ENCODE peak calls at places on chromosomes 4 and X, in four cellular contexts. A, E, I and W are unnamed samples.

GRCh38 chrX:38192007-38192625 is 28.6 kb downstream of the SRPX start:
- DNase-seq in E (no peak), I (peak), A (peak), W (peak)

GRCh38 chrX:133323450-133323849 is 91.8 kb downstream of the GPC4 start:
- DNase-seq in I (no peak), E (no peak), A (no peak), W (no peak)

GRCh38 chrX:20267924-20268701 is 1.4 kb upstream of the RPS6KA3 start:
- DNase-seq in A (no peak), E (no peak), I (peak), W (peak)

GRCh38 chr4:77158487-77158861 is 1.5 kb downstream of the CCNG2 start:
- DNase-seq in I (no peak), A (peak), E (no peak), W (no peak)

GRCh38 chr4:124111922-124112321 is 600.6 kb downstream of the ANKRD50 start:
- DNase-seq in I (peak), A (no peak), E (peak), W (no peak)

GRCh38 chrX:1074755-1075154 is 137.7 kb downstream of the CRLF2 start:
- DNase-seq in A (no peak), I (no peak), E (no peak), W (no peak)

GRCh38 chr4:88244821-88245579 is 39.4 kb downstream of the PPM1K start:
- DNase-seq in E (no peak), A (no peak), I (no peak), W (no peak)

GRCh38 chrX:118975831-118976598 is 1.6 kb downstream of the LONRF3 start:
- DNase-seq in I (peak), E (no peak), A (peak), W (peak)

GRCh38 chr4:147518846-147519767 is 38.2 kb downstream of the EDNRA start:
- DNase-seq in E (no peak), A (peak), I (peak), W (peak)

GRCh38 chr4:136934601-136935000 is 597.7 kb downstream of the PCDH18 start:
- DNase-seq in E (no peak), A (no peak), I (no peak), W (no peak)

GRCh38 chr4:55880652-55881280 is 27.3 kb downstream of the EXOC1 start:
- DNase-seq in E (no peak), I (no peak), A (no peak), W (no peak)

GRCh38 chr4:13640149-13640671 is 12.7 kb upstream of the BOD1L1 start:
- DNase-seq in E (peak), I (no peak), A (no peak), W (peak)

GRCh38 chr4:7842384-7843279 is 97.0 kb downstream of the AFAP1 start:
- DNase-seq in A (no peak), E (no peak), I (no peak), W (no peak)

GRCh38 chr4:94479358-94480141 is 27.8 kb downstream of the PDLIM5 start:
- DNase-seq in A (no peak), E (no peak), I (no peak), W (no peak)

GRCh38 chrX:69285881-69286545 is 120.8 kb upstream of the PJA1 start:
- DNase-seq in A (peak), I (peak), E (no peak), W (peak)

GRCh38 chr4:145816091-145816490 is 122.5 kb downstream of the ZNF827 start:
- DNase-seq in E (no peak), I (no peak), A (no peak), W (no peak)

GRCh38 chr4:2248821-2249261 is 6.9 kb upstream of the HAUS3 start:
- DNase-seq in I (peak), A (no peak), E (no peak), W (no peak)

GRCh38 chr4:38078590-38079381 is 118.6 kb downstream of the PTTG2 start:
- DNase-seq in A (no peak), I (no peak), E (no peak), W (no peak)
- TF ChIP-seq TEAD4 in A (no peak), I (no peak), E (no peak), W (no peak)

DNA sequence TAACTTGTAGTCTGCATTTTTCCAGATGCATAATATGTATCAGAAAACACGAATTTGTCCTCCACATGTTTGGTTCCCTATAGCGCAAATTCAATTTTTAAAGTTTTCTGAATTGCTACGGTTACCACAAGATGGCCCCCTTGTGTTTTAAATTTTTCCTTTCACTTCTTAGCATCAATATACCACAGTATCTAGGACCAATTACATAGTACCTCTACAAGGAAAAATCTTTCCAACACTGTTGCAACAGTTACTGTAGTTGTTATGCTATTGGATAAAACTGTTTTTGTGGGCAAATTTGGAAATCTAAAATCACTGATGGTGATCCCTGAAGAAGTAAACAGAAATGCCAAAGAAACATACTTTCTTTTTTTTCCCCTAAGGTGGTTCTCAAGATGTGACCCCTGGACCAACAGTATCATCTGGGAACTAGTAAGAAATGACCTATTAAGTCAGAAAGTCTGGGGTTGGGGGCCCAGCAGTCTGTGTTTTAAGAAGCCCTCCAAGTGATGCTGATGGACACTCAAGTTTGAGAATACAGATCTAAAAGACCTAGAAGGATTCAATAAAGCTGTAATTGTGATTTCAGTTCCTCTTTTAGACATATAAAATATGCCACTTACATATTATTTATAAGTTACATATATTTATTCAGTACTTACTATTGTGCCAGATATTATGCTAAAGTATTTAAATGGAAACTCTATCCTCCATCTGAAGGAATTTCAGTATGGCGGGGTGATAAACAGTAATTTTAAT is 3.1 kb downstream of the ZGRF1 start:
- DNase-seq in A (no peak), E (no peak), I (peak), W (no peak)
- TF ChIP-seq TEAD4 in A (no peak), E (no peak), I (no peak), W (no peak)

GRCh38 chr4:130336585-130337217 is 1240.7 kb downstream of the C4orf33 start:
- DNase-seq in I (peak), A (no peak), E (no peak), W (no peak)
- TF ChIP-seq TEAD4 in I (no peak), A (no peak), E (no peak), W (no peak)

DNA sequence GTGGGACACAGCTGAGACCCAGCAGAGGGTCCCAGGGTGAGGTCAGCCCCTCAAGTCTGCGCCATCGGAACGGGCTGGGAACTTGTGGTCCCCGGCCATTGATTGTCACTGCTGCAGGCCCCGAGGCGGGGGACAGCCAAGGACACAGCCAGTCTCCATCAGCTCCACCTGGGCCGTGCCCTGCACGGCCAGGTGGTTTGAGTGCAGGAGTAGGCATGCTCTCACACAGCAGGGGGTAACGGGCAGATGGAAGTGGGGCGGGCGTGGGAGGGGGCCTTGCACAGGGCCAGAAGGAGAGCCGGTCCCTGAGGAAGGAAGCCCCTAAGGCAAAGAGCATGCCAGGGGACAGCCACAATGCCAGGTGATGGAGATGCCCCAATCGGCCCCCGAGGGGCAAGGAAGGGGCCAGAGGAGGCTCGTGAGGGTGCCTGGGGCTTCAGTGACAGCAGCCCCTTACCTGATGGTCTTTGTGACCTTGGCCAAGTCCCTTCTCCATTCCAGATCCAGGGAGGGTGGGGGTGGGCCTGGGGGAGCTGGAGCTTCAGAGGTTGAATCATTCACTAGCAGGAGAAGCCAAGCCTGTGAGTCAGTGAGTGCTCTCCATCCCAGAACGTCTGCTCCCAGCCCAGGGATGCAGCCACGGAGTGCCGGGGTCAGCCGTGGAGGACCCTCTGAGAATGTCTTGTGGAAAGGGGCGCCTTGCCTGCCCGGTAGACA is 2.3 kb downstream of the ATP2B3 start:
- DNase-seq in A (no peak), I (no peak), E (no peak), W (no peak)
- TF ChIP-seq TEAD4 in A (no peak), I (no peak), E (no peak), W (no peak)

GRCh38 chr4:151169900-151170299 is 70.5 kb downstream of the RPS3A start:
- DNase-seq in I (peak), E (no peak), A (no peak), W (no peak)

GRCh38 chr4:151167561-151167960 is 68.1 kb downstream of the RPS3A start:
- DNase-seq in I (no peak), E (no peak), A (no peak), W (peak)

GRCh38 chr4:151165205-151166000 is 66.0 kb downstream of the RPS3A start:
- DNase-seq in A (no peak), E (no peak), I (no peak), W (no peak)

GRCh38 chr4:151166662-151167061 is 67.2 kb downstream of the RPS3A start:
- DNase-seq in A (no peak), E (no peak), I (peak), W (no peak)

DNA sequence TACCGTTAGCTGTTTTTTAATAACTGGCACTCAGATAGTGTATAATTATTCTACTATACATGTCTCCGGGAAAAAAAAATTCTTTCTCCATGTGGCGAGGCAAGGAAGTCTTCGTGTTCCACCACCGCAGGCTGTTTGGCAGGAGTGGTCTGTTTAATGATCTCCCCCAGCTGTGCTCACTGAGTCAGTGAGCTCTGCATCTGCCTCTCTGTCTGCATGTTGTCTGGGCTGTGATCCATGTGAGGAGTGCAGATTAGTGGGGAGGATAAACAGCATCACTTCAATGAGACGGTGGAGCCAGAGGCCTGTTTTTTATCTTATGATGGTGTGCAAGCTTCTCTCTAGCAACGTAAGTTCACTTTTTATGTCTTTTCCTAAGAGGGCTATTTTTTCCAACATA is 69.8 kb downstream of the RPS3A start:
- DNase-seq in I (peak), A (no peak), E (no peak), W (no peak)
- TF ChIP-seq TEAD4 in I (no peak), A (no peak), E (no peak), W (no peak)

GRCh38 chr4:92186239-92186638 is 117.5 kb upstream of the GRID2 start:
- DNase-seq in E (no peak), I (no peak), A (peak), W (no peak)
- TF ChIP-seq TEAD4 in E (no peak), I (no peak), A (no peak), W (no peak)

DNA sequence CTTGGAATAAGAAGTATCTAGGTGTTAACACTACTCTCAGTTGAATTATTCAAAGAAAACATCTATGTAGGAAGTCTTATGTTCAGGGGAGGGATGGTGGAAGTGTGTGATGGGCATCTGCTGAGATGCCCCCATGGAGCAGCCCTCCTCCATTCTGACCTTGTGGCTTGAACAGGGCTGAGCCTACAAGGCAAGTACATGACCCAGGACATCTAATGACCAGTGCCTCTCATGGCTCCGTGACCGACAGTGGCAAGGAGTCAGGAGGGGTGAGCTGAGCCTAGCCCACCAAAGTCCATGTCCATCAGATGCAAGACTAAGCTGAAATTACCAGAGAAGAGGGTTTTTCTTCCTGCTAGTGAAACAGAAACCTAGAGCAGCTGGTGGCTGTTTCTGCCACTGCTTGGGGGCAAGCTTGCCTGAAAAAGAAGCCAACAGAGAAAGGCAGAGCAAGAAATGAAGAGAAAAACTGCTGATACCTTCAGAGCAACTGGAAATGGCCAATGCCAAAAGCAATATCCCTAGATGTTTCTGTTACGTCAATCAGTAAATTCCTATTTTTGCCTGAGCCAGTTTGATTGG is 113.5 kb downstream of the TSPAN5 start:
- DNase-seq in I (no peak), A (no peak), E (no peak), W (no peak)
- TF ChIP-seq TEAD4 in I (no peak), A (no peak), E (no peak), W (no peak)

GRCh38 chr4:3532714-3533336 is 603 bp upstream of the LRPAP1 start:
- DNase-seq in E (no peak), I (no peak), A (no peak), W (peak)
- TF ChIP-seq TEAD4 in E (no peak), I (no peak), A (no peak), W (no peak)

GRCh38 chrX:139204903-139205667 is 325.5 kb upstream of the F9 start:
- DNase-seq in I (peak), E (no peak), A (peak), W (peak)
- TF ChIP-seq TEAD4 in I (no peak), E (no peak), A (no peak), W (no peak)